ENCODE peak calls at places on chromosomes 4 and X, in eight cellular contexts. K is Calu3; Q is T follicular helper cell; V is CMK; G is C1 segment of cervical spinal cord; X is stimulated activated CD4-positive, alpha-beta T cell treated with anti-CD3 and anti-CD28 coated beads, Interleukin-15, amount 100 ng/mL, for 1 hour; D is heart right ventricle; R is tibial artery. A is an unnamed sample.

GRCh38 chrX:18174209-18174608 is 46.5 kb downstream of the BEND2 start:
- DNase-seq in K (no peak), Q (no peak), V (no peak), G (no peak), X (no peak), D (no peak), R (no peak), A (no peak)

GRCh38 chr4:162793004-162793403 is 373.7 kb downstream of the NAF1 start:
- DNase-seq in K (no peak), Q (no peak), V (no peak), G (no peak), X (no peak), D (no peak), R (no peak), A (no peak)

GRCh38 chr4:21948347-21949072 is at the start of gene KCNIP4:
- DNase-seq in K (no peak), Q (no peak), V (no peak), G (no peak), X (no peak), D (no peak), R (no peak), A (peak)

GRCh38 chr4:4271912-4272311 is 18.0 kb downstream of the LYAR start:
- DNase-seq in K (no peak), Q (no peak), V (no peak), G (no peak), X (no peak), D (no peak), R (no peak), A (peak)

GRCh38 chrX:11750694-11751093 is 7.3 kb upstream of the MSL3 start:
- DNase-seq in K (no peak), Q (no peak), V (no peak), G (no peak), X (no peak), D (no peak), R (no peak), A (no peak)

GRCh38 chr4:29734343-29734742 is 985.8 kb upstream of the PCDH7 start:
- DNase-seq in K (no peak), Q (no peak), V (no peak), G (no peak), X (no peak), D (no peak), R (no peak), A (no peak)

GRCh38 chr4:69773443-69773842 is 13.0 kb upstream of the SULT1B1 start:
- DNase-seq in K (peak), Q (no peak), V (no peak), G (no peak), X (no peak), D (no peak), R (no peak), A (no peak)

GRCh38 chrX:16666541-16666940 is 16.6 kb downstream of the S100G start:
- DNase-seq in K (no peak), Q (no peak), V (no peak), G (peak), X (no peak), D (no peak), R (no peak), A (peak)

GRCh38 chr4:44046491-44046890 is 402.1 kb downstream of the KCTD8 start:
- DNase-seq in K (no peak), Q (no peak), V (no peak), G (no peak), X (no peak), D (no peak), R (no peak), A (no peak)

GRCh38 chr4:159069922-159070321 is 33.0 kb upstream of the RAPGEF2 start:
- DNase-seq in K (no peak), Q (no peak), V (no peak), G (no peak), X (no peak), D (no peak), R (no peak), A (peak)

GRCh38 chr4:82201805-82202636 is 171.8 kb downstream of the HNRNPD start:
- DNase-seq in K (peak), Q (peak), V (no peak), G (no peak), X (no peak), D (peak), R (no peak), A (peak)

GRCh38 chrX:8815460-8816065 is 14.4 kb upstream of the FAM9A start:
- DNase-seq in K (peak), Q (no peak), V (peak), G (no peak), X (no peak), D (peak), R (no peak), A (peak)

GRCh38 chrX:104108955-104109354 is 3.4 kb upstream of the ZCCHC18 start:
- DNase-seq in K (no peak), Q (no peak), V (no peak), G (no peak), X (no peak), D (no peak), R (no peak), A (no peak)

GRCh38 chr4:7831330-7831729 is 108.3 kb downstream of the AFAP1 start:
- DNase-seq in K (no peak), Q (no peak), V (peak), G (no peak), X (no peak), D (peak), R (no peak), A (peak)

GRCh38 chr4:158588777-158589176 is 67.1 kb downstream of the RXFP1 start:
- DNase-seq in K (no peak), Q (no peak), V (no peak), G (no peak), X (no peak), D (no peak), R (no peak), A (peak)

GRCh38 chrX:48971325-48972213 is at the start of gene KCND1:
- DNase-seq in K (peak), Q (no peak), V (no peak), G (no peak), X (no peak), D (peak), R (peak), A (peak)

GRCh38 chr4:7890635-7891393 is 48.8 kb downstream of the AFAP1 start:
- DNase-seq in K (no peak), Q (no peak), V (no peak), G (no peak), X (no peak), D (no peak), R (no peak), A (peak)

GRCh38 chr4:112358415-112358814 is 61.2 kb downstream of the ALPK1 start:
- DNase-seq in K (no peak), Q (no peak), V (no peak), G (no peak), X (no peak), D (no peak), R (peak), A (no peak)

GRCh38 chrX:128781506-128781905 is 729.3 kb upstream of the ACTRT1 start:
- DNase-seq in K (peak), Q (peak), V (no peak), G (no peak), X (no peak), D (peak), R (no peak), A (no peak)

GRCh38 chrX:104195489-104196084 is 29.3 kb downstream of the FAM199X start:
- DNase-seq in K (peak), Q (no peak), V (no peak), G (no peak), X (no peak), D (no peak), R (no peak), A (peak)

GRCh38 chrX:9163153-9163790 is 129.3 kb upstream of the FAM9B start:
- DNase-seq in K (no peak), Q (no peak), V (no peak), G (no peak), X (no peak), D (no peak), R (no peak), A (no peak)